ENCODE peak calls at places on chromosomes 12 and 14, in six cellular contexts. K, A, T, F, I and P are unnamed samples.

GRCh38 chr12:123660328-123660727 is 10.6 kb upstream of the TCTN2 start:
- DNase-seq in K (no peak), A (peak), T (no peak), F (peak), I (no peak), P (peak)

GRCh38 chr12:90124914-90125313 is 416.3 kb upstream of the ATP2B1 start:
- DNase-seq in K (no peak), A (no peak), T (no peak), F (no peak), I (no peak), P (no peak)

GRCh38 chr12:19105468-19105867 is 24.1 kb upstream of the PLEKHA5 start:
- DNase-seq in K (no peak), A (no peak), T (no peak), F (no peak), I (no peak), P (no peak)

GRCh38 chr12:122838841-122839240 is 3.6 kb downstream of the HIP1R start:
- DNase-seq in K (no peak), A (no peak), T (no peak), F (no peak), I (no peak), P (no peak)

GRCh38 chr14:34436960-34437728 is 24.9 kb downstream of the SPTSSA start:
- DNase-seq in K (no peak), A (no peak), T (peak), F (no peak), I (no peak), P (no peak)

GRCh38 chr12:84070311-84070710 is 842.3 kb downstream of the SLC6A15 start:
- DNase-seq in K (no peak), A (peak), T (no peak), F (peak), I (no peak), P (peak)

GRCh38 chr14:105177082-105177481 is 4.0 kb downstream of the NUDT14 start:
- DNase-seq in K (no peak), A (no peak), T (no peak), F (no peak), I (no peak), P (no peak)

GRCh38 chr12:1590083-1590979 is 4.0 kb downstream of the FBXL14 start:
- DNase-seq in K (no peak), A (no peak), T (no peak), F (no peak), I (no peak), P (no peak)

GRCh38 chr12:53995311-53996187 is 4.4 kb upstream of the HOXC9 start:
- DNase-seq in K (no peak), A (no peak), T (peak), F (no peak), I (no peak), P (no peak)

GRCh38 chr12:65832217-65832616 is 7.9 kb downstream of the HMGA2 start:
- DNase-seq in K (no peak), A (no peak), T (no peak), F (no peak), I (no peak), P (no peak)

GRCh38 chr14:48622980-48623379 is 947.6 kb upstream of the MDGA2 start:
- DNase-seq in K (no peak), A (no peak), T (no peak), F (no peak), I (no peak), P (no peak)

GRCh38 chr12:89070603-89071002 is 281.7 kb downstream of the DUSP6 start:
- DNase-seq in K (no peak), A (no peak), T (no peak), F (no peak), I (no peak), P (no peak)

GRCh38 chr12:75877588-75878381 is 153.8 kb downstream of the PHLDA1 start:
- DNase-seq in K (no peak), A (no peak), T (peak), F (no peak), I (no peak), P (no peak)

GRCh38 chr12:121749267-121749666 is 36.7 kb downstream of the TMEM120B start:
- DNase-seq in K (no peak), A (no peak), T (no peak), F (no peak), I (no peak), P (no peak)

GRCh38 chr12:121751034-121751433 is 38.5 kb downstream of the TMEM120B start:
- DNase-seq in K (no peak), A (no peak), T (no peak), F (no peak), I (no peak), P (no peak)

GRCh38 chr12:121748218-121748570 is 35.6 kb downstream of the TMEM120B start:
- DNase-seq in K (no peak), A (no peak), T (peak), F (no peak), I (no peak), P (no peak)

GRCh38 chr12:121750507-121750955 is 38.0 kb downstream of the TMEM120B start:
- DNase-seq in K (no peak), A (no peak), T (no peak), F (no peak), I (no peak), P (no peak)

GRCh38 chr12:121748571-121749265 is 36.2 kb downstream of the TMEM120B start:
- DNase-seq in K (no peak), A (peak), T (peak), F (peak), I (no peak), P (peak)
- TF ChIP-seq CTCF in K (no peak), A (no peak), T (no peak), F (no peak), I (no peak), P (no peak)

GRCh38 chr14:96944297-96944696 is 147.1 kb downstream of the VRK1 start:
- DNase-seq in K (no peak), A (no peak), T (no peak), F (no peak), I (no peak), P (no peak)

GRCh38 chr14:96934961-96935360 is 137.8 kb downstream of the VRK1 start:
- DNase-seq in K (no peak), A (no peak), T (no peak), F (no peak), I (no peak), P (no peak)

GRCh38 chr14:96940009-96940408 is 142.8 kb downstream of the VRK1 start:
- DNase-seq in K (no peak), A (no peak), T (peak), F (no peak), I (no peak), P (no peak)

DNA sequence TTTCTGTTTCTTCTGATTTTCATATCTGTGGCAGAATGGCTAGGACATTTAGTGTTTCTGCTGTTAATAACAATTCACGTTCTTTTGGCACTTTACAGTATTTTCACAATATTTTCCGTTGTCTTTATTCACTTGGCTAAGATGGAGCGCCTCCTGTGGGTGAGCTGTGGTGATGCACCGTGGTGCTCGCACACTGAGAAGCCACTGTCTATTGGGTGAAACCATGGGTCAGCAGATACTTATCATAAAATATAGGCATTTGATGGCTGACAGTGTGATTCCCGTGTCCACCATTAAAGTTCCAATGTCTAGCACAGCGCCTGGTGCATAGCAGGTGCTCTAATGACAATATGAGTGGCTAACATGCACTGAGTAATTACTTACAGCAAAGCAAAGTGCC is 141.8 kb downstream of the VRK1 start:
- DNase-seq in K (no peak), A (no peak), T (no peak), F (no peak), I (no peak), P (no peak)
- TF ChIP-seq CTCF in K (peak), A (peak), T (peak), F (no peak), I (no peak), P (no peak)

GRCh38 chr12:91332305-91332704 is 149.7 kb upstream of the DCN start:
- DNase-seq in K (no peak), A (no peak), T (no peak), F (no peak), I (no peak), P (no peak)

GRCh38 chr12:91331371-91331770 is 148.8 kb upstream of the DCN start:
- DNase-seq in K (no peak), A (no peak), T (no peak), F (no peak), I (no peak), P (no peak)

GRCh38 chr12:91327136-91327535 is 144.5 kb upstream of the DCN start:
- DNase-seq in K (no peak), A (no peak), T (no peak), F (peak), I (no peak), P (no peak)

GRCh38 chr12:91327889-91328288 is 145.3 kb upstream of the DCN start:
- DNase-seq in K (no peak), A (peak), T (no peak), F (no peak), I (no peak), P (no peak)

GRCh38 chr12:91326043-91327027 is 143.7 kb upstream of the DCN start:
- DNase-seq in K (no peak), A (no peak), T (peak), F (peak), I (no peak), P (no peak)
- TF ChIP-seq CTCF in K (peak), A (peak), T (peak), F (peak), I (peak), P (peak)

GRCh38 chr14:101833045-101833444 is 71.5 kb downstream of the PPP2R5C start:
- DNase-seq in K (no peak), A (no peak), T (no peak), F (no peak), I (no peak), P (no peak)
- TF ChIP-seq CTCF in K (no peak), A (no peak), T (no peak), F (no peak), I (no peak), P (no peak)

DNA sequence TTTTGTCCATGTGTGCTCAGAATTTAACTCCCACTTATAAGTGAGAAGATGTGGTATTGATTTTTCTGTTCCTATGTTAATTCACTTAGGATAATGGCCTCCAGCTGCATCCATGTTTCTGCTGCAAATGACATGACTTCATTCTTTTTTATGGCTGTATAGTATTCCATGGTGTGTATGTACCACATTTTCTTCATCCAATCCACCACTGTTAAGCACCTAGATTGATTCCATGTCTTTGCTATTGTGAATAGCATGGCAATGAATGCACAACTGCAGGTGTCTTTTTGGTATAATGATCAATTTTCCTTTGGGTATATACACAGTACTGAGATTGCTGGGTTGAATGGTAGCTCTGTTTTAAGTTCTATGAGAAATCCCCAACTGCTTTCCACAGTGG is 657.7 kb downstream of the ETNK1 start:
- DNase-seq in K (no peak), A (no peak), T (no peak), F (no peak), I (no peak), P (no peak)
- TF ChIP-seq CTCF in K (no peak), A (no peak), T (no peak), F (no peak), I (no peak), P (no peak)

DNA sequence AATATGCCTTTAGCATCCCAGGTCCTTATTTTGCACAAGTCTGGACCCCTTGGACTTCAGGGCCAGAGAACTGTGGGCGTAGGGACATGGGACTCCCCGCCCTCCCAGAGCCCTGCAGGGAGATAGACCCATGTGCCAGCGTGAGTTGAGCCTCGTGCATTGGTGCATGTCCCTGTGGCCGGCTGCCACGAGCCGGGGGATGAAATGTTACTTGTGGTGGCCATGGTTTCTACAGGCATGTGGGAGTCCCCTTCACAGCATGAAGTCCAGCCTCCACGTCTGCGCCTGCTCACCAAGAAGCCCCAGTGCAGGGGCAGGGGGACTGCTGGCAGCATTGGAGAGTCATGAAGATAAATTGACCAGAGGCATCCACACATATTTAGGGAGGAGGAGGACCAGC is 470.0 kb downstream of the BCL11B start:
- DNase-seq in K (no peak), A (no peak), T (no peak), F (no peak), I (no peak), P (no peak)
- TF ChIP-seq CTCF in K (no peak), A (no peak), T (no peak), F (no peak), I (no peak), P (no peak)

GRCh38 chr14:59189281-59189821 is 884 bp downstream of the DAAM1 start:
- DNase-seq in K (peak), A (no peak), T (peak), F (no peak), I (no peak), P (no peak)

GRCh38 chr14:59187802-59188460 is 536 bp upstream of the DAAM1 start:
- DNase-seq in K (peak), A (no peak), T (peak), F (no peak), I (peak), P (no peak)

GRCh38 chr14:59189822-59190368 is 1.4 kb downstream of the DAAM1 start:
- DNase-seq in K (peak), A (peak), T (peak), F (peak), I (peak), P (peak)

GRCh38 chr14:59188461-59189280 is at the start of gene DAAM1:
- DNase-seq in K (peak), A (peak), T (peak), F (peak), I (peak), P (peak)

GRCh38 chr14:59190372-59190771 is 1.9 kb downstream of the DAAM1 start:
- DNase-seq in K (no peak), A (no peak), T (peak), F (no peak), I (no peak), P (no peak)
- TF ChIP-seq CTCF in K (no peak), A (peak), T (no peak), F (peak), I (no peak), P (no peak)

GRCh38 chr12:108337235-108338223 is 1.6 kb downstream of the CMKLR1 start:
- DNase-seq in K (no peak), A (no peak), T (peak), F (no peak), I (no peak), P (no peak)
- TF ChIP-seq CTCF in K (peak), A (peak), T (peak), F (peak), I (peak), P (peak)

DNA sequence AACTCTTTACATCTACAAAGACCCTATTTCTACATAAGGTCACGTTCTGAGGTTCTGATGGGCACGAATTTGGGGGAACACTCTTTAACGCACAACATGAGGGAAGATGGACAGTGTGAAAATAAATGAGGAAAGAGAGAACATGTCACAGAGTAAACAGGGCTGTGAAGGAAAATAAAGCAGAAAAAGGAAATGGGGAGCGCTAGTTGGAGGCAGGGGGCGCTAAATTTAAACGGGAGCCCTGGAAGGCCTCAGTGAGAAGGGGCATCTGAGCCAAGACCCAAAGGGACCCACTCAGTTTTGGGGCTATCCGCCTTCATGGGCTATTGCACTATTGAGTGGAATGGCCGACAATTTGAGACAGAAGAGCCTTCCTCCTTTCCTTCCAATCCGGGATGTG is 50.5 kb downstream of the PLXNC1 start:
- DNase-seq in K (no peak), A (no peak), T (no peak), F (no peak), I (no peak), P (no peak)
- TF ChIP-seq CTCF in K (no peak), A (no peak), T (no peak), F (no peak), I (no peak), P (no peak)

DNA sequence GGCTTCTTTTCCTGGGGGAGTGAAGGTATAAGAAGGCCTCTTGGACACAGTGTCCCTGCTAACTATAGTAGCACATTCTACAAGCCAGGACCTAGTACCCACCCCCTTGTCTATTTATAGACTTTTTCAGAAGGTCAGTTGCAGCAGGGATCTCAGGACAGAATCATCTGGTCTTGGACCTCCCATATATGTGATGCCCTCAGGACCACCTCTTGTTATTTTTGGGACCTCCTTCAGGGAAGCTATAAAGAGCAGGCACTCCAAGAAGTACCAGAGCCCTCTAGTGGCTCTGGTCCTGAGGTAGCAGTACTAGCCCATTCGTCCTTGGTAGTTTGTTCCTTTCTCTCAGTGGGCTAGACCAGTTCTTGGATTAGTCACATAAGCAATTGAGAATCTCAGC is 4.3 kb downstream of the COQ10A start:
- DNase-seq in K (no peak), A (no peak), T (peak), F (no peak), I (no peak), P (no peak)
- TF ChIP-seq CTCF in K (no peak), A (peak), T (peak), F (peak), I (peak), P (peak)